ENCODE peak calls at places on chromosomes 11 and 22, in eight cellular contexts. J is stomach, P is GM23338, U is GM12892, E is prostate gland, S is SK-N-SH, O is HCT116, A is GM12891. Y is an unnamed sample.

GRCh38 chr22:42977574-42977973 is 37.4 kb downstream of the PACSIN2 start:
- DNase-seq in P (no peak), J (no peak), A (no peak), S (no peak), O (no peak), U (no peak), E (no peak), Y (no peak)

GRCh38 chr11:121414141-121414918 is 37.8 kb upstream of the SORL1 start:
- DNase-seq in E (no peak), A (no peak), P (no peak), U (no peak), J (no peak), O (no peak), S (no peak), Y (no peak)

GRCh38 chr22:31344369-31345330 is 1.5 kb downstream of the PATZ1 start:
- DNase-seq in O (no peak), U (no peak), S (peak; percentile 39), P (peak; percentile 25), J (peak; percentile 63), A (no peak), E (peak; percentile 65), Y (no peak)

GRCh38 chr22:41766476-41766875 is 34.0 kb upstream of the CCDC134 start:
- DNase-seq in A (no peak), O (no peak), E (no peak), P (no peak), U (no peak), S (no peak), J (no peak), Y (no peak)

GRCh38 chr22:23033116-23033905 is 37.0 kb upstream of the GNAZ start:
- DNase-seq in A (no peak), O (no peak), S (no peak), U (no peak), E (no peak), P (no peak), J (no peak), Y (no peak)

GRCh38 chr11:8111636-8112035 is 30.6 kb downstream of the TUB start:
- DNase-seq in S (no peak), O (no peak), E (no peak), A (no peak), U (no peak), P (no peak), J (no peak), Y (no peak)

GRCh38 chr11:2512431-2513407 is 67.9 kb downstream of the KCNQ1 start:
- DNase-seq in S (peak; percentile 17), A (peak; percentile 21), J (peak; percentile 23), E (no peak), O (no peak), P (no peak), U (peak; percentile 18), Y (no peak)

GRCh38 chr11:69819541-69820070 is 390 bp upstream of the FGF3 start:
- DNase-seq in A (no peak), U (no peak), J (no peak), P (peak; percentile 56), O (no peak), S (peak; percentile 81), E (no peak), Y (no peak)

GRCh38 chr22:46405925-46406324 is 70.4 kb downstream of the TRMU start:
- DNase-seq in S (no peak), A (no peak), E (no peak), U (no peak), O (no peak), P (no peak), J (no peak), Y (no peak)

GRCh38 chr22:24407278-24407665 is 20.1 kb upstream of the ADORA2A start:
- DNase-seq in U (no peak), S (peak; percentile 73), J (no peak), O (no peak), P (peak; percentile 23), E (no peak), A (no peak), Y (no peak)

GRCh38 chr11:34654491-34655334 is 33.8 kb downstream of the EHF start:
- DNase-seq in P (peak; percentile 70), U (no peak), E (peak; percentile 97), J (peak; percentile 74), O (peak; percentile 81), A (no peak), S (no peak), Y (peak; percentile 87)

GRCh38 chr11:21761000-21761399 is 431.9 kb upstream of the ANO5 start:
- DNase-seq in U (no peak), O (no peak), P (no peak), S (no peak), J (no peak), A (no peak), E (no peak), Y (no peak)

GRCh38 chr11:134483857-134484256 is 71.8 kb upstream of the B3GAT1 start:
- DNase-seq in U (no peak), S (no peak), E (no peak), O (no peak), P (no peak), A (no peak), J (no peak), Y (no peak)

GRCh38 chr11:71488968-71489265 is 35.9 kb downstream of the NADSYN1 start:
- DNase-seq in O (no peak), P (no peak), E (no peak), A (no peak), S (no peak), J (no peak), U (no peak), Y (no peak)

GRCh38 chr11:107598225-107599139 is 7.5 kb downstream of the ELMOD1 start:
- DNase-seq in P (peak; percentile 73), S (peak; percentile 45), E (no peak), U (no peak), O (peak; percentile 26), J (no peak), A (no peak), Y (no peak)

GRCh38 chr11:87463486-87464102 is 425.9 kb downstream of the TMEM135 start:
- DNase-seq in A (no peak), U (no peak), E (no peak), O (peak; percentile 42), J (no peak), S (peak; percentile 5), P (peak; percentile 82), Y (peak; percentile 17)

GRCh38 chr11:69041516-69041915 is 7.2 kb upstream of the TPCN2 start:
- DNase-seq in E (no peak), U (no peak), J (no peak), A (no peak), S (no peak), O (no peak), P (no peak), Y (no peak)

GRCh38 chr11:30488304-30488998 is 97.7 kb downstream of the MPPED2 start:
- DNase-seq in U (no peak), O (no peak), P (no peak), S (peak; percentile 42), E (peak; percentile 85), A (no peak), J (peak; percentile 53), Y (no peak)

GRCh38 chr11:11786234-11786633 is 55.5 kb upstream of the USP47 start:
- DNase-seq in U (no peak), A (no peak), P (no peak), J (no peak), S (no peak), E (no peak), O (no peak), Y (no peak)

GRCh38 chr11:28619870-28620540 is 511.8 kb downstream of the METTL15 start:
- DNase-seq in U (no peak), S (no peak), A (no peak), J (no peak), E (no peak), O (no peak), P (no peak), Y (no peak)

GRCh38 chr11:57345555-57346151 is 7.5 kb downstream of the P2RX3 start:
- DNase-seq in E (peak; percentile 77), S (peak; percentile 86), A (peak; percentile 57), J (peak; percentile 85), O (peak; percentile 76), P (peak; percentile 97), U (peak; percentile 59), Y (no peak)

GRCh38 chr11:15489281-15489680 is 374.6 kb downstream of the INSC start:
- DNase-seq in O (no peak), A (no peak), S (no peak), U (no peak), E (no peak), P (no peak), J (no peak), Y (no peak)

GRCh38 chr22:28955817-28956216 is 72.4 kb downstream of the ZNRF3 start:
- DNase-seq in U (peak; percentile 16), E (no peak), P (no peak), A (peak; percentile 17), S (no peak), O (no peak), J (peak; percentile 27), Y (no peak)

GRCh38 chr11:106031936-106032335 is 9.9 kb upstream of the MSANTD4 start:
- DNase-seq in U (no peak), S (no peak), P (no peak), J (no peak), A (no peak), O (no peak), E (no peak), Y (no peak)
- TF ChIP-seq POLR2AphosphoS5 in U (no peak), S (no peak), P (no peak), J (no peak), A (no peak), O (no peak), E (no peak), Y (no peak)

GRCh38 chr11:43933608-43934358 is 8.7 kb upstream of the C11orf96 start:
- DNase-seq in P (no peak), U (no peak), A (no peak), S (no peak), E (no peak), J (no peak), O (no peak), Y (no peak)
- TF ChIP-seq POLR2AphosphoS5 in P (no peak), U (no peak), A (no peak), S (no peak), E (no peak), J (no peak), O (no peak), Y (no peak)

GRCh38 chr22:32698926-32699619 is 102.4 kb upstream of the TIMP3 start:
- DNase-seq in S (no peak), U (no peak), E (no peak), A (no peak), O (no peak), J (no peak), P (no peak), Y (no peak)
- TF ChIP-seq POLR2AphosphoS5 in S (no peak), U (no peak), E (no peak), A (no peak), O (no peak), J (no peak), P (no peak), Y (no peak)

GRCh38 chr22:37036655-37037377 is 14.7 kb upstream of the KCTD17 start:
- DNase-seq in J (no peak), E (no peak), U (no peak), S (no peak), A (no peak), O (no peak), P (no peak), Y (no peak)

GRCh38 chr22:37030560-37031281 is 11.2 kb downstream of the MPST start:
- DNase-seq in A (no peak), S (peak; percentile 54), U (no peak), E (no peak), J (no peak), P (no peak), O (no peak), Y (no peak)

GRCh38 chr22:37032134-37032534 is 12.6 kb downstream of the MPST start:
- DNase-seq in S (no peak), E (no peak), O (no peak), U (no peak), P (no peak), J (no peak), A (no peak), Y (no peak)

GRCh38 chr22:37032535-37033460 is 13.3 kb downstream of the MPST start:
- DNase-seq in E (peak; percentile 76), A (no peak), P (peak; percentile 54), S (no peak), J (peak; percentile 85), O (no peak), U (no peak), Y (no peak)

GRCh38 chr22:37033605-37034430 is 14.3 kb downstream of the MPST start:
- DNase-seq in S (no peak), A (no peak), O (no peak), P (no peak), E (no peak), J (no peak), U (no peak), Y (no peak)
- TF ChIP-seq POLR2AphosphoS5 in S (no peak), A (no peak), O (no peak), P (no peak), E (no peak), J (no peak), U (no peak), Y (no peak)

Y was measured in Panc1.